ENCODE peak calls at places on chromosomes 7 and 10, in seven cellular contexts. O, D, J, I, S, H and V are unnamed samples.

GRCh38 chr10:31112961-31113360 is 81.3 kb upstream of the ZNF438 start:
- DNase-seq in H (no peak), O (no peak), S (no peak), I (no peak), D (no peak), J (no peak), V (no peak)

GRCh38 chr7:99624487-99624886 is 7.7 kb downstream of the ZSCAN25 start:
- DNase-seq in J (no peak), S (peak), H (no peak), O (no peak), I (no peak), D (no peak), V (no peak)

GRCh38 chr10:79438699-79439085 is 6.7 kb downstream of the ZCCHC24 start:
- DNase-seq in J (no peak), H (no peak), I (no peak), D (no peak), S (no peak), O (no peak), V (no peak)

GRCh38 chr10:131391991-131392390 is 80.5 kb upstream of the TCERG1L start:
- DNase-seq in O (no peak), I (no peak), J (no peak), D (peak), S (no peak), H (no peak), V (no peak)

GRCh38 chr7:144011458-144012230 is 11.5 kb downstream of the OR6B1 start:
- DNase-seq in O (no peak), H (no peak), I (no peak), D (no peak), S (no peak), J (no peak), V (no peak)

GRCh38 chr10:114504769-114505579 is 100.7 kb upstream of the AFAP1L2 start:
- DNase-seq in I (peak), J (peak), S (no peak), H (peak), D (no peak), O (no peak), V (no peak)

GRCh38 chr7:80721880-80722595 is 83.6 kb downstream of the CD36 start:
- DNase-seq in S (peak), I (peak), J (no peak), O (peak), H (peak), D (no peak), V (no peak)

GRCh38 chr7:9835204-9835603 is 1138.5 kb upstream of the PHF14 start:
- DNase-seq in S (no peak), D (no peak), I (no peak), H (no peak), O (no peak), J (no peak), V (no peak)

GRCh38 chr10:31754803-31755624 is 173.6 kb downstream of the ARHGAP12 start:
- DNase-seq in J (no peak), O (no peak), H (no peak), I (no peak), D (no peak), S (no peak), V (no peak)

GRCh38 chr7:48454750-48455192 is 283.5 kb downstream of the ABCA13 start:
- DNase-seq in I (no peak), D (peak), S (no peak), H (no peak), J (no peak), O (no peak), V (no peak)

GRCh38 chr7:117347480-117347879 is 24.6 kb upstream of the WNT2 start:
- DNase-seq in O (no peak), J (no peak), H (no peak), D (no peak), I (no peak), S (no peak), V (no peak)

GRCh38 chr7:522071-522937 is 2.7 kb upstream of the PDGFA start:
- DNase-seq in D (no peak), H (peak), S (no peak), O (no peak), J (no peak), I (peak), V (no peak)

GRCh38 chr7:5222861-5223411 is 32.9 kb downstream of the WIPI2 start:
- DNase-seq in J (peak), S (no peak), H (no peak), D (peak), I (no peak), O (no peak), V (no peak)

GRCh38 chr10:104642311-104643022 is 1.4 kb downstream of the SORCS3 start:
- DNase-seq in S (no peak), D (peak), O (no peak), J (no peak), H (no peak), I (peak), V (no peak)

GRCh38 chr7:113085781-113086390 is 741 bp downstream of the GPR85 start:
- DNase-seq in I (peak), H (no peak), J (no peak), O (no peak), D (no peak), S (peak), V (no peak)

GRCh38 chr10:23892296-23892695 is 316.6 kb upstream of the KIAA1217 start:
- DNase-seq in D (no peak), S (no peak), J (no peak), I (no peak), H (no peak), O (no peak), V (no peak)

GRCh38 chr10:13238271-13239077 is 4.3 kb upstream of the UCMA start:
- DNase-seq in S (no peak), J (no peak), I (no peak), D (no peak), O (no peak), H (no peak), V (no peak)

GRCh38 chr7:123538189-123538714 is 3.9 kb upstream of the IQUB start:
- DNase-seq in O (peak), D (no peak), S (no peak), J (no peak), H (no peak), I (peak), V (no peak)

GRCh38 chr7:64046041-64046389 is 781 bp downstream of the ZNF727 start:
- DNase-seq in J (no peak), I (no peak), S (no peak), D (no peak), O (no peak), H (no peak), V (no peak)
- H3K27ac ChIP-seq in J (no peak), I (no peak), S (no peak), D (no peak), O (no peak), H (peak), V (peak)

GRCh38 chr7:135758531-135758932 is 9.9 kb upstream of the FAM180A start:
- DNase-seq in J (no peak), S (no peak), H (no peak), O (no peak), D (peak), I (peak), V (no peak)
- H3K27ac ChIP-seq in J (peak), S (no peak), H (peak), O (no peak), D (peak), I (no peak), V (no peak)

GRCh38 chr7:133155121-133155520 is 73.2 kb upstream of the CHCHD3 start:
- DNase-seq in I (peak), J (no peak), H (no peak), O (no peak), D (no peak), S (no peak), V (no peak)
- H3K27ac ChIP-seq in I (no peak), J (no peak), H (no peak), O (no peak), D (no peak), S (no peak), V (no peak)

DNA sequence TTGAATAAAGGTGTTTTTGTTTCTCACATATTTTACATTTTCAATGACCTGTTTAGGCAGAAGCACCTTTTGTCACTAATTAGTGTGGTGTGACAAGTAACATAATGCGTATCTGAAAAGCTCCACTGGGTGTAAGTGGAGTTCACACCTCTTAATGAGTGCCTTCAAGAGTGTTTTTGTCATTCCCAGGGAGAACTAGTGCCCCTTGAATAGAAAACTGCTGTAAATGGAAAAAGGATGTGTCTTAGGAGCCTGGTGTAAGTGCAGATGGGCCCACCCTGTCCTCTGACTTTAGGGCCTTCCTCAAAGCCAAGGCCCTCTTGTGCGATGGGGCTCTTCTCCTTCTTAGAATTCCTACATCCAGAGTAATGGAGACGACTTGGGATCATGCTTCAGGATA is 170.0 kb downstream of the MGMT start:
- DNase-seq in S (no peak), D (no peak), J (no peak), O (no peak), I (no peak), H (no peak), V (no peak)
- H3K27ac ChIP-seq in S (no peak), D (no peak), J (no peak), O (no peak), I (no peak), H (no peak), V (no peak)

GRCh38 chr10:9010093-9010492 is 955.6 kb downstream of the GATA3 start:
- DNase-seq in O (no peak), I (no peak), D (no peak), H (no peak), J (no peak), S (no peak), V (no peak)
- H3K27ac ChIP-seq in O (no peak), I (no peak), D (no peak), H (no peak), J (no peak), S (no peak), V (no peak)

GRCh38 chr10:99781734-99782429 is 558 bp upstream of the ABCC2 start:
- DNase-seq in J (no peak), S (no peak), H (no peak), O (no peak), D (no peak), I (no peak), V (no peak)

GRCh38 chr10:99775850-99776249 is 6.6 kb upstream of the ABCC2 start:
- DNase-seq in I (peak), O (peak), S (no peak), H (no peak), D (no peak), J (no peak), V (no peak)

GRCh38 chr10:99777918-99778716 is 4.3 kb upstream of the ABCC2 start:
- DNase-seq in D (no peak), H (no peak), S (peak), O (no peak), J (no peak), I (no peak), V (no peak)

GRCh38 chr10:99782447-99783286 is at the start of gene ABCC2:
- DNase-seq in D (no peak), I (no peak), S (no peak), J (no peak), H (no peak), O (no peak), V (no peak)

DNA sequence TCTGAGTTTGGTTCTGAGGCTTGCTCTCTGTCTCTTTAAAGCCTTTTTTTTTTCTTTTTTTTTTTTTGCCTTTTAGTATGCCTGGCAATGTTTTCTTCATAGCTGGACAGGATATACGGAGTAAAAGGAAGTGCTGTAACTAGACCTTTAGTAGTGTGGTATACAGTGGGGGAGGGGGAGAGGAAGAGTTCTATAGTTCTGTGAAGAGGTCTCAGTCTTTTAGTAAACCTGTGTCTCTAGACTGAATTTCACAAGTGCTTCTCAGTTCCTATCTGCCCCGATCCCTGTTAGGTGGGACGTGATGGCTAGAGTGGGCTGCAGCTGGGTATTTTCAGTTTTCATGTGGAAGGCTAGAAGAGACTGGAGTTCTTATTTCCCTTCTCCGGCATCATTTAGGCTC is 3.1 kb upstream of the ABCC2 start:
- DNase-seq in O (peak), S (peak), J (no peak), H (no peak), I (peak), D (no peak), V (no peak)
- H3K27ac ChIP-seq in O (peak), S (peak), J (no peak), H (peak), I (no peak), D (no peak), V (no peak)

GRCh38 chr10:34102237-34102673 is 712.8 kb downstream of the PARD3 start:
- DNase-seq in S (no peak), D (peak), I (peak), J (peak), O (no peak), H (peak), V (no peak)
- H3K27ac ChIP-seq in S (no peak), D (no peak), I (no peak), J (peak), O (no peak), H (peak), V (no peak)

DNA sequence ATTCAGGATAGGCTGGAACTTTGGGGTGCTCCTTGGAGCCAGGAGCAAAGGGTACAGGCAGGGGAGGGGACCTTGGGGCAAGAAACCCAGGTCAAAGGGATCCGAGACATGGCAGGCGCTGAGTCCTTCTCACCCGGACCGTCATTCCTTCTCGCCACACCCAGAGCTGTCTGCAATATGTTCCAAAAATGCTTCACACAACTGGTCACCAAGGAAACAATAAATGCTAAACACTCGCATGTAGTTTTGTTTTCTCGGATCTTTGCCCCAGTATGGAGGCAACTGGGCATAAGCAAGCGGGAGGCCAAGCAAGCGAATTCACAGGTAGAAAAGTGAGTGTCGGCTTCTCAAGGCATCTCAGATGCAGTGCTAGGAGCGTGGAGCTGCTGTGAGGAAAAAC is 80.8 kb downstream of the PIP4K2A start:
- DNase-seq in D (no peak), J (no peak), S (no peak), I (no peak), O (no peak), H (no peak), V (no peak)
- H3K27ac ChIP-seq in D (no peak), J (no peak), S (no peak), I (no peak), O (no peak), H (no peak), V (peak)